ENCODE peak calls at places on chromosomes 7 and 10, in six cellular contexts. S is uterus, X is tibial artery, A is psoas muscle, L is GM23338, I is cardiac muscle cell. P is an unnamed sample.
A peak's percentile ranks its signal among the peaks of the same experiment; 100 is the strongest.

GRCh38 chr10:13276749-13277394 is 23.0 kb downstream of the PHYH start:
- DNase-seq in I (no peak), S (no peak), X (no peak), L (no peak), A (no peak), P (no peak)

GRCh38 chr10:63273575-63273974 is 140.4 kb downstream of the NRBF2 start:
- DNase-seq in S (no peak), A (no peak), L (no peak), X (no peak), I (no peak), P (no peak)

GRCh38 chr10:110746254-110746826 is 102.2 kb downstream of the RBM20 start:
- DNase-seq in L (peak; percentile 85), I (peak; percentile 81), S (peak; percentile 67), A (peak; percentile 43), X (peak; percentile 74), P (no peak)

GRCh38 chr7:93799750-93800357 is 90.7 kb downstream of the TFPI2 start:
- DNase-seq in L (peak; percentile 54), S (no peak), I (peak; percentile 19), X (no peak), A (no peak), P (no peak)

GRCh38 chr10:126969310-126969709 is 64.1 kb downstream of the DOCK1 start:
- DNase-seq in L (peak; percentile 62), S (no peak), A (no peak), I (no peak), X (no peak), P (no peak)

GRCh38 chr10:131784363-131785120 is 116.3 kb upstream of the PPP2R2D start:
- DNase-seq in A (no peak), I (no peak), L (no peak), X (peak; percentile 51), S (no peak), P (no peak)

GRCh38 chr10:28721318-28721717 is 44.0 kb downstream of the BAMBI start:
- DNase-seq in X (no peak), S (no peak), A (no peak), I (no peak), L (no peak), P (no peak)

GRCh38 chr10:114174462-114175190 is 623 bp upstream of the CCDC186 start:
- DNase-seq in A (peak; percentile 55), I (no peak), L (peak; percentile 45), X (peak; percentile 71), S (no peak), P (peak; percentile 83)

GRCh38 chr10:21514808-21515580 is 10.5 kb downstream of the SKIDA1 start:
- DNase-seq in X (no peak), L (no peak), A (no peak), I (no peak), S (no peak), P (no peak)

GRCh38 chr7:80335473-80336232 is 176.2 kb downstream of the GNAT3 start:
- DNase-seq in L (no peak), I (no peak), S (no peak), X (no peak), A (no peak), P (no peak)

GRCh38 chr7:140873473-140873872 is 51.3 kb downstream of the BRAF start:
- DNase-seq in X (no peak), I (peak; percentile 65), A (no peak), S (no peak), L (no peak), P (no peak)

GRCh38 chr10:44696496-44696895 is 214.6 kb upstream of the TMEM72 start:
- DNase-seq in I (no peak), X (no peak), A (no peak), L (no peak), S (peak; percentile 49), P (no peak)

GRCh38 chr7:87599336-87599735 is 1.3 kb downstream of the ABCB1 start:
- DNase-seq in S (no peak), I (no peak), L (no peak), X (no peak), A (no peak), P (no peak)

GRCh38 chr10:34081948-34082347 is 733.1 kb downstream of the PARD3 start:
- DNase-seq in S (no peak), A (no peak), L (peak; percentile 38), X (no peak), I (no peak), P (no peak)

GRCh38 chr7:153408360-153409335 is 643.5 kb upstream of the DPP6 start:
- DNase-seq in X (no peak), L (no peak), I (no peak), S (no peak), A (no peak), P (no peak)

GRCh38 chr10:58326967-58327381 is 7.8 kb upstream of the UBE2D1 start:
- DNase-seq in I (no peak), A (peak; percentile 63), S (peak; percentile 63), X (peak; percentile 67), L (peak; percentile 70), P (no peak)

GRCh38 chr10:102435529-102436233 is 3.3 kb upstream of the CUEDC2 start:
- DNase-seq in S (no peak), A (peak; percentile 31), I (no peak), X (no peak), L (peak; percentile 74), P (peak; percentile 85)

GRCh38 chr7:157581740-157582139 is 244.9 kb downstream of the DNAJB6 start:
- DNase-seq in X (peak; percentile 29), S (no peak), I (no peak), A (no peak), L (no peak), P (peak; percentile 52)

GRCh38 chr10:118729641-118730258 is 25.0 kb downstream of the CACUL1 start:
- DNase-seq in I (no peak), L (no peak), A (no peak), S (no peak), X (no peak), P (no peak)

GRCh38 chr7:93559624-93560491 is 14.7 kb downstream of the CALCR start:
- DNase-seq in X (no peak), A (no peak), S (no peak), I (no peak), L (no peak), P (no peak)

DNA sequence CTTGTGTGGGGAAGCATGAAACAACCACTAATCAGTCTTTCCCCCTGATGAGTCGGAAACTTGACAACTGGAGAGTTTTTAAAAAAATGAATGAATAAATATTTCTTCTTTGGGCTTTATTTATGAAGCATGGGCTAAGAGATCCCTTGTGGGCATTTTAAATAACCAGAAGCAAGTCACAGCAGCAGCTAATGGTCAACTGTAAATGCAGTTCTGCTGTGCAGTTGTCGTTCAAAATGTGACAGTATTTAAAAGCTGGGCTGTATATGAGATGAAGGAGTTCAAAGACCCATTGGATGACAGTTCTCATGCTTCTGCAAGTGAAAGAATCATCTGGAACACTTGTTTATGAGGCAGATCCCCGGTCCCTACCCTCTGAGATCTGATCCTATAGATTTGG is 54.1 kb downstream of the STEAP1B start:
- DNase-seq in L (no peak), I (no peak), S (no peak), X (no peak), A (no peak), P (no peak)
- H3K27ac ChIP-seq in L (peak overlapping the region; percentile 39), I (no peak overlapping the region), S (peak overlapping the region; percentile 51), X (no peak overlapping the region), A (peak overlapping the region; percentile 79), P (no peak overlapping the region)

GRCh38 chr7:55122263-55122662 is 103.4 kb downstream of the EGFR start:
- DNase-seq in X (no peak), I (no peak), S (no peak), L (no peak), A (no peak), P (no peak)

GRCh38 chr7:55127622-55128081 is 108.8 kb downstream of the EGFR start:
- DNase-seq in L (no peak), S (no peak), A (no peak), I (no peak), X (peak; percentile 85), P (no peak)

GRCh38 chr7:55127135-55127551 is 108.3 kb downstream of the EGFR start:
- DNase-seq in X (no peak), A (no peak), L (no peak), S (no peak), I (no peak), P (no peak)

GRCh38 chr7:55128693-55129394 is 110.0 kb downstream of the EGFR start:
- DNase-seq in L (no peak), X (no peak), A (peak; percentile 47), S (peak; percentile 65), I (no peak), P (no peak)

GRCh38 chr7:55124989-55125875 is 106.4 kb downstream of the EGFR start:
- DNase-seq in X (no peak), S (no peak), I (no peak), L (peak; percentile 35), A (no peak), P (no peak)
- TF ChIP-seq CTCF in X (no peak), S (no peak), I (no peak), L (peak; percentile 55), A (no peak), P (no peak)

GRCh38 chr10:89236221-89236620 is 15.4 kb downstream of the LIPA start:
- DNase-seq in X (no peak), A (no peak), L (no peak), S (no peak), I (no peak), P (no peak)

GRCh38 chr10:89238956-89239713 is 12.4 kb downstream of the LIPA start:
- DNase-seq in I (peak; percentile 64), A (no peak), X (no peak), S (no peak), L (no peak), P (no peak)

GRCh38 chr10:89233033-89233432 is 18.5 kb downstream of the LIPA start:
- DNase-seq in I (no peak), S (no peak), A (no peak), X (no peak), L (no peak), P (no peak)

GRCh38 chr10:89237849-89238248 is 13.7 kb downstream of the LIPA start:
- DNase-seq in L (no peak), X (no peak), I (no peak), A (no peak), S (no peak), P (no peak)

GRCh38 chr10:89235073-89235798 is 16.3 kb downstream of the LIPA start:
- DNase-seq in I (peak; percentile 38), L (no peak), A (peak; percentile 69), X (peak; percentile 83), S (peak; percentile 29), P (peak; percentile 80)
- H3K4me3 ChIP-seq in I (no peak overlapping the region), L (no peak overlapping the region), A (no peak overlapping the region), X (no peak overlapping the region), S (no peak overlapping the region), P (no peak overlapping the region)

GRCh38 chr10:12241810-12242529 is 46.0 kb downstream of the CDC123 start:
- DNase-seq in L (no peak), X (no peak), A (no peak), I (no peak), S (no peak), P (no peak)

GRCh38 chr10:12238821-12239220 is 42.8 kb downstream of the CDC123 start:
- DNase-seq in X (no peak), I (no peak), A (no peak), S (no peak), L (no peak), P (no peak)

GRCh38 chr10:12243860-12244620 is 48.1 kb downstream of the CDC123 start:
- DNase-seq in L (no peak), A (no peak), X (no peak), S (no peak), I (no peak), P (no peak)
- H3K27ac ChIP-seq in L (no peak overlapping the region), A (no peak overlapping the region), X (no peak overlapping the region), S (no peak overlapping the region), I (no peak overlapping the region), P (no peak overlapping the region)